ENCODE peak calls at places on chromosome 18, in nine cellular contexts. One of them, this sample, is unnamed. For H3K4me1, the result is how much of the 10 kb centered on the place peaks cover.

GRCh38 chr18:35756506-35757117 is 175.1 kb downstream of the GALNT1 start:
- DNase-seq in astrocyte: peak
- DNase-seq in thyroid gland: peak
- DNase-seq in colonic mucosa: peak
- DNase-seq in A549: peak
- DNase-seq in CD8-positive, alpha-beta memory T cell: peak
- DNase-seq in aorta: no peak
- DNase-seq in psoas muscle: no peak
- DNase-seq in endodermal cell: peak
- DNase-seq in this sample: peak

GRCh38 chr18:73880387-73880786 is 267.2 kb downstream of the FBXO15 start:
- DNase-seq in astrocyte: no peak
- DNase-seq in thyroid gland: no peak
- DNase-seq in colonic mucosa: no peak
- DNase-seq in A549: no peak
- DNase-seq in CD8-positive, alpha-beta memory T cell: no peak
- DNase-seq in aorta: no peak
- DNase-seq in psoas muscle: no peak
- DNase-seq in endodermal cell: no peak
- DNase-seq in this sample: no peak

GRCh38 chr18:63741769-63742168 is 33.4 kb upstream of the SERPINB7 start:
- DNase-seq in astrocyte: no peak
- DNase-seq in thyroid gland: no peak
- DNase-seq in colonic mucosa: no peak
- DNase-seq in A549: no peak
- DNase-seq in CD8-positive, alpha-beta memory T cell: no peak
- DNase-seq in aorta: no peak
- DNase-seq in psoas muscle: no peak
- DNase-seq in endodermal cell: no peak
- DNase-seq in this sample: no peak

GRCh38 chr18:8656226-8656625 is 47.0 kb downstream of the RAB12 start:
- DNase-seq in astrocyte: no peak
- DNase-seq in thyroid gland: no peak
- DNase-seq in colonic mucosa: no peak
- DNase-seq in A549: no peak
- DNase-seq in CD8-positive, alpha-beta memory T cell: no peak
- DNase-seq in aorta: no peak
- DNase-seq in psoas muscle: no peak
- DNase-seq in endodermal cell: no peak
- DNase-seq in this sample: no peak

GRCh38 chr18:80244956-80245730 is 2.2 kb downstream of the PARD6G start:
- DNase-seq in astrocyte: no peak
- DNase-seq in thyroid gland: no peak
- DNase-seq in colonic mucosa: no peak
- DNase-seq in A549: no peak
- DNase-seq in CD8-positive, alpha-beta memory T cell: no peak
- DNase-seq in aorta: no peak
- DNase-seq in psoas muscle: no peak
- DNase-seq in endodermal cell: peak
- DNase-seq in this sample: no peak

GRCh38 chr18:73408434-73408833 is 540.6 kb upstream of the NETO1 start:
- DNase-seq in astrocyte: peak
- DNase-seq in thyroid gland: no peak
- DNase-seq in colonic mucosa: no peak
- DNase-seq in A549: no peak
- DNase-seq in CD8-positive, alpha-beta memory T cell: no peak
- DNase-seq in aorta: no peak
- DNase-seq in psoas muscle: no peak
- DNase-seq in endodermal cell: peak
- DNase-seq in this sample: no peak

GRCh38 chr18:59959079-59959478 is 59.3 kb downstream of the PMAIP1 start:
- DNase-seq in astrocyte: no peak
- DNase-seq in thyroid gland: no peak
- DNase-seq in colonic mucosa: no peak
- DNase-seq in A549: no peak
- DNase-seq in CD8-positive, alpha-beta memory T cell: no peak
- DNase-seq in aorta: no peak
- DNase-seq in psoas muscle: no peak
- DNase-seq in endodermal cell: no peak
- DNase-seq in this sample: no peak

GRCh38 chr18:22167091-22167470 is 2.3 kb upstream of the GATA6 start:
- DNase-seq in astrocyte: no peak
- DNase-seq in thyroid gland: peak
- DNase-seq in colonic mucosa: no peak
- DNase-seq in A549: peak
- DNase-seq in CD8-positive, alpha-beta memory T cell: no peak
- DNase-seq in aorta: peak
- DNase-seq in psoas muscle: no peak
- DNase-seq in endodermal cell: peak
- DNase-seq in this sample: no peak

GRCh38 chr18:35513181-35513932 is 15.6 kb upstream of the INO80C start:
- DNase-seq in astrocyte: peak
- DNase-seq in thyroid gland: peak
- DNase-seq in colonic mucosa: peak
- DNase-seq in A549: peak
- DNase-seq in CD8-positive, alpha-beta memory T cell: no peak
- DNase-seq in aorta: peak
- DNase-seq in psoas muscle: peak
- DNase-seq in endodermal cell: peak
- DNase-seq in this sample: no peak

GRCh38 chr18:51342815-51343214 is 145.3 kb upstream of the MEX3C start:
- DNase-seq in astrocyte: peak
- DNase-seq in thyroid gland: no peak
- DNase-seq in colonic mucosa: no peak
- DNase-seq in A549: peak
- DNase-seq in CD8-positive, alpha-beta memory T cell: no peak
- DNase-seq in aorta: no peak
- DNase-seq in psoas muscle: no peak
- DNase-seq in endodermal cell: no peak
- DNase-seq in this sample: no peak

GRCh38 chr18:79609021-79609461 is 70.6 kb upstream of the CTDP1 start:
- DNase-seq in astrocyte: no peak
- DNase-seq in thyroid gland: no peak
- DNase-seq in colonic mucosa: no peak
- DNase-seq in A549: no peak
- DNase-seq in CD8-positive, alpha-beta memory T cell: no peak
- DNase-seq in aorta: peak
- DNase-seq in psoas muscle: no peak
- DNase-seq in endodermal cell: no peak
- DNase-seq in this sample: no peak

GRCh38 chr18:27235218-27235870 is 50.2 kb upstream of the CHST9 start:
- DNase-seq in astrocyte: no peak
- DNase-seq in thyroid gland: no peak
- DNase-seq in colonic mucosa: no peak
- DNase-seq in A549: no peak
- DNase-seq in CD8-positive, alpha-beta memory T cell: no peak
- DNase-seq in aorta: no peak
- DNase-seq in psoas muscle: no peak
- DNase-seq in endodermal cell: no peak
- DNase-seq in this sample: no peak

GRCh38 chr18:50977037-50977760 is 9.4 kb downstream of the ELAC1 start:
- DNase-seq in astrocyte: no peak
- DNase-seq in thyroid gland: no peak
- DNase-seq in colonic mucosa: no peak
- DNase-seq in A549: no peak
- DNase-seq in CD8-positive, alpha-beta memory T cell: no peak
- DNase-seq in aorta: no peak
- DNase-seq in psoas muscle: no peak
- DNase-seq in endodermal cell: no peak
- DNase-seq in this sample: no peak

GRCh38 chr18:22466608-22467390 is 49.1 kb upstream of the CTAGE1 start:
- DNase-seq in astrocyte: peak
- DNase-seq in thyroid gland: peak
- DNase-seq in colonic mucosa: peak
- DNase-seq in A549: peak
- DNase-seq in CD8-positive, alpha-beta memory T cell: no peak
- DNase-seq in aorta: no peak
- DNase-seq in psoas muscle: no peak
- DNase-seq in endodermal cell: no peak
- DNase-seq in this sample: no peak

GRCh38 chr18:44793685-44794084 is 113.0 kb downstream of the SETBP1 start:
- DNase-seq in astrocyte: no peak
- DNase-seq in thyroid gland: no peak
- DNase-seq in colonic mucosa: no peak
- DNase-seq in A549: no peak
- DNase-seq in CD8-positive, alpha-beta memory T cell: no peak
- DNase-seq in aorta: no peak
- DNase-seq in psoas muscle: no peak
- DNase-seq in endodermal cell: no peak
- DNase-seq in this sample: no peak

GRCh38 chr18:55420665-55420964 is 167.4 kb downstream of the TCF4 start:
- DNase-seq in astrocyte: no peak
- DNase-seq in thyroid gland: no peak
- DNase-seq in colonic mucosa: no peak
- DNase-seq in A549: no peak
- DNase-seq in CD8-positive, alpha-beta memory T cell: no peak
- DNase-seq in aorta: no peak
- DNase-seq in psoas muscle: no peak
- DNase-seq in endodermal cell: no peak
- DNase-seq in this sample: no peak
- H3K4me3 ChIP-seq in astrocyte: peak
- H3K4me3 ChIP-seq in thyroid gland: no peak
- H3K4me3 ChIP-seq in colonic mucosa: no peak
- H3K4me3 ChIP-seq in A549: no peak
- H3K4me3 ChIP-seq in CD8-positive, alpha-beta memory T cell: no peak
- H3K4me3 ChIP-seq in aorta: no peak
- H3K4me3 ChIP-seq in psoas muscle: peak
- H3K4me3 ChIP-seq in endodermal cell: peak
- H3K4me3 ChIP-seq in this sample: no peak

DNA sequence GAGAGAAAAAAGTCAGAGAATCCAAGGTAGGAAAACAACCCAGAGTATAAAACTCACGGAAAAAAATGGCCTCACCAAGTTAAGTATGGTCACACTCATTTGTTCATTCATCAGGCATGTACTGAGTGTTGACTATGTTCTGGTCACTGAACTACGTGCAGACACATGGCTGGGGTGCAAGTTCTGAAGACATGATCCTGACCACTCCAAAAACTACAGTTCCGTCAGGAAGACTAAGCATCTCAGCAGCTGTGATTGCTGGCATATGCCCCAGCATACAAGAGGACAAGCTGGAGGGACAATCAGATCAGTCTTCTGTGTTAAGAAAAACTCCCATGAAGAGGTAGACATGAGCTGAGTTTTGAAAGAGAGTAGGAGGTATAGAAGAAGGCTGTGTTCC is 72.8 kb downstream of the TCF4 start:
- DNase-seq in astrocyte: no peak
- DNase-seq in thyroid gland: no peak
- DNase-seq in colonic mucosa: no peak
- DNase-seq in A549: no peak
- DNase-seq in CD8-positive, alpha-beta memory T cell: no peak
- DNase-seq in aorta: no peak
- DNase-seq in psoas muscle: peak
- DNase-seq in endodermal cell: no peak
- DNase-seq in this sample: no peak
- H3K4me1 ChIP-seq in astrocyte: under half
- H3K4me1 ChIP-seq in thyroid gland: under half
- H3K4me1 ChIP-seq in colonic mucosa: under half
- H3K4me1 ChIP-seq in A549: under half
- H3K4me1 ChIP-seq in CD8-positive, alpha-beta memory T cell: under half
- H3K4me1 ChIP-seq in aorta: under half
- H3K4me1 ChIP-seq in psoas muscle: under half
- H3K4me1 ChIP-seq in endodermal cell: under half
- H3K4me1 ChIP-seq in this sample: under half

GRCh38 chr18:61398961-61399632 is 65.9 kb downstream of the CDH20 start:
- DNase-seq in astrocyte: peak
- DNase-seq in thyroid gland: no peak
- DNase-seq in colonic mucosa: no peak
- DNase-seq in A549: no peak
- DNase-seq in CD8-positive, alpha-beta memory T cell: no peak
- DNase-seq in aorta: no peak
- DNase-seq in psoas muscle: no peak
- DNase-seq in endodermal cell: no peak
- DNase-seq in this sample: no peak
- H3K27ac ChIP-seq in astrocyte: peak
- H3K27ac ChIP-seq in thyroid gland: no peak
- H3K27ac ChIP-seq in colonic mucosa: no peak
- H3K27ac ChIP-seq in A549: no peak
- H3K27ac ChIP-seq in CD8-positive, alpha-beta memory T cell: no peak
- H3K27ac ChIP-seq in aorta: no peak
- H3K27ac ChIP-seq in psoas muscle: no peak
- H3K27ac ChIP-seq in endodermal cell: peak
- H3K27ac ChIP-seq in this sample: no peak

GRCh38 chr18:10474309-10474708 is 19.9 kb downstream of the APCDD1 start:
- DNase-seq in astrocyte: no peak
- DNase-seq in thyroid gland: no peak
- DNase-seq in colonic mucosa: no peak
- DNase-seq in A549: no peak
- DNase-seq in CD8-positive, alpha-beta memory T cell: no peak
- DNase-seq in aorta: no peak
- DNase-seq in psoas muscle: no peak
- DNase-seq in endodermal cell: no peak
- DNase-seq in this sample: no peak

GRCh38 chr18:10477863-10478260 is 23.4 kb downstream of the APCDD1 start:
- DNase-seq in astrocyte: no peak
- DNase-seq in thyroid gland: no peak
- DNase-seq in colonic mucosa: no peak
- DNase-seq in A549: no peak
- DNase-seq in CD8-positive, alpha-beta memory T cell: no peak
- DNase-seq in aorta: no peak
- DNase-seq in psoas muscle: no peak
- DNase-seq in endodermal cell: no peak
- DNase-seq in this sample: no peak

GRCh38 chr18:10477121-10477862 is 22.9 kb downstream of the APCDD1 start:
- DNase-seq in astrocyte: no peak
- DNase-seq in thyroid gland: no peak
- DNase-seq in colonic mucosa: no peak
- DNase-seq in A549: no peak
- DNase-seq in CD8-positive, alpha-beta memory T cell: no peak
- DNase-seq in aorta: no peak
- DNase-seq in psoas muscle: no peak
- DNase-seq in endodermal cell: no peak
- DNase-seq in this sample: no peak

GRCh38 chr18:10475633-10476388 is 21.4 kb downstream of the APCDD1 start:
- DNase-seq in astrocyte: no peak
- DNase-seq in thyroid gland: no peak
- DNase-seq in colonic mucosa: no peak
- DNase-seq in A549: no peak
- DNase-seq in CD8-positive, alpha-beta memory T cell: no peak
- DNase-seq in aorta: no peak
- DNase-seq in psoas muscle: no peak
- DNase-seq in endodermal cell: no peak
- DNase-seq in this sample: no peak

GRCh38 chr18:10476430-10476829 is 22.0 kb downstream of the APCDD1 start:
- DNase-seq in astrocyte: peak
- DNase-seq in thyroid gland: no peak
- DNase-seq in colonic mucosa: no peak
- DNase-seq in A549: no peak
- DNase-seq in CD8-positive, alpha-beta memory T cell: no peak
- DNase-seq in aorta: no peak
- DNase-seq in psoas muscle: no peak
- DNase-seq in endodermal cell: no peak
- DNase-seq in this sample: no peak
- H3K4me3 ChIP-seq in astrocyte: no peak
- H3K4me3 ChIP-seq in thyroid gland: no peak
- H3K4me3 ChIP-seq in colonic mucosa: no peak
- H3K4me3 ChIP-seq in A549: no peak
- H3K4me3 ChIP-seq in CD8-positive, alpha-beta memory T cell: no peak
- H3K4me3 ChIP-seq in aorta: no peak
- H3K4me3 ChIP-seq in psoas muscle: no peak
- H3K4me3 ChIP-seq in endodermal cell: no peak
- H3K4me3 ChIP-seq in this sample: no peak

GRCh38 chr18:6057604-6058003 is 162.3 kb upstream of the TMEM200C start:
- DNase-seq in astrocyte: peak
- DNase-seq in thyroid gland: no peak
- DNase-seq in colonic mucosa: no peak
- DNase-seq in A549: no peak
- DNase-seq in CD8-positive, alpha-beta memory T cell: no peak
- DNase-seq in aorta: no peak
- DNase-seq in psoas muscle: no peak
- DNase-seq in endodermal cell: no peak
- DNase-seq in this sample: no peak
- H3K4me1 ChIP-seq in astrocyte: under half
- H3K4me1 ChIP-seq in thyroid gland: under half
- H3K4me1 ChIP-seq in colonic mucosa: under half
- H3K4me1 ChIP-seq in A549: under half
- H3K4me1 ChIP-seq in CD8-positive, alpha-beta memory T cell: under half
- H3K4me1 ChIP-seq in aorta: under half
- H3K4me1 ChIP-seq in psoas muscle: under half
- H3K4me1 ChIP-seq in endodermal cell: under half
- H3K4me1 ChIP-seq in this sample: under half